ENCODE peak calls at places on chromosomes 2 and 18, in eight cellular contexts. Z, K, P, W, A, G, J and N are unnamed samples.

GRCh38 chr2:28717339-28717758 is 34.3 kb upstream of the PPP1CB start:
- DNase-seq in K (peak; percentile 77), W (no peak), J (peak; percentile 77), P (peak; percentile 72), Z (peak; percentile 54), G (peak; percentile 5), A (no peak), N (no peak)

GRCh38 chr18:68623342-68623741 is 91.6 kb downstream of the TMX3 start:
- DNase-seq in J (peak; percentile 82), W (peak; percentile 58), P (peak; percentile 45), K (peak; percentile 78), G (peak; percentile 60), Z (no peak), A (no peak), N (no peak)

GRCh38 chr2:61452392-61452791 is 18.5 kb downstream of the USP34 start:
- DNase-seq in P (no peak), K (no peak), A (no peak), Z (no peak), J (no peak), W (no peak), G (no peak), N (no peak)

GRCh38 chr2:191385416-191386160 is 140.4 kb downstream of the MYO1B start:
- DNase-seq in K (peak; percentile 27), A (no peak), J (no peak), P (peak; percentile 39), G (no peak), W (peak; percentile 20), Z (no peak), N (no peak)

GRCh38 chr2:96815326-96816126 is 542 bp upstream of the CNNM3 start:
- DNase-seq in G (peak; percentile 12), Z (peak; percentile 56), K (peak; percentile 34), A (peak; percentile 29), W (peak; percentile 24), J (peak; percentile 69), P (peak; percentile 11), N (no peak)

GRCh38 chr2:59301466-59302402 is 1060.6 kb upstream of the FANCL start:
- DNase-seq in K (peak; percentile 79), W (peak; percentile 45), A (no peak), P (peak; percentile 62), Z (peak; percentile 49), J (peak; percentile 78), G (peak; percentile 57), N (no peak)

GRCh38 chr2:57876313-57876712 is 170.3 kb upstream of the VRK2 start:
- DNase-seq in P (no peak), W (no peak), A (no peak), J (no peak), G (no peak), Z (no peak), K (no peak), N (no peak)

GRCh38 chr18:79698668-79699335 is 19.2 kb downstream of the CTDP1 start:
- DNase-seq in A (no peak), K (peak; percentile 27), J (no peak), P (no peak), Z (no peak), W (no peak), G (no peak), N (no peak)

GRCh38 chr2:235052514-235053354 is 100.9 kb downstream of the SH3BP4 start:
- DNase-seq in A (no peak), J (no peak), K (no peak), W (no peak), P (no peak), Z (peak; percentile 41), G (no peak), N (no peak)

GRCh38 chr2:46366675-46367067 is 69.5 kb downstream of the EPAS1 start:
- DNase-seq in A (no peak), W (no peak), Z (no peak), G (no peak), K (no peak), P (no peak), J (no peak), N (no peak)

GRCh38 chr2:222548997-222549396 is 106.9 kb downstream of the FARSB start:
- DNase-seq in Z (no peak), P (no peak), A (no peak), W (no peak), K (no peak), G (no peak), J (no peak), N (no peak)

GRCh38 chr2:211373203-211373602 is 816.8 kb downstream of the CPS1 start:
- DNase-seq in W (no peak), K (no peak), J (no peak), G (no peak), Z (no peak), P (no peak), A (no peak), N (no peak)

GRCh38 chr18:33700513-33700976 is 122.5 kb downstream of the ASXL3 start:
- DNase-seq in G (no peak), J (no peak), Z (no peak), K (no peak), A (no peak), P (no peak), W (peak; percentile 72), N (no peak)

DNA sequence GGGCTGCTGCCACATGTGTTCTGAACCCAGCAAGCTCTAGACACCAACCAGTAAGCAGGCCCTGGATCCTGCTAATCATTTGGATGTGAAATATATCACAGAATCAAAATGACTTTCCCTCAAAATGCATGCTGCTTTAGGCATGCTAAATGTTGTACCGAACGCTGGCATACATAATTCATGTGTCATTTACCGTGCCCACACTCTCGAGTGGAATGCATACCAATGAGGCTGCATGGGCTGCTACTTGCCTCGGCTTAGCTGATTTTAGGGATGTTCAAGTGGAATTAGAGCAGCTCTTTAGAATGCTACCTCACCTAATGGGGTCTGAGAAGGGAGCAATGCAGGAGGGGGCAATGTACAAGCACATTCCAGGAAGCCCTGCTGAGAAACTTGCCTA is 509.6 kb upstream of the RAB6C start:
- DNase-seq in J (no peak), K (no peak), A (no peak), G (no peak), W (no peak), Z (no peak), P (no peak), N (no peak)
- TF ChIP-seq CTCF in J (no peak), K (no peak), A (no peak), G (no peak), W (no peak), Z (no peak), P (no peak), N (no peak)

DNA sequence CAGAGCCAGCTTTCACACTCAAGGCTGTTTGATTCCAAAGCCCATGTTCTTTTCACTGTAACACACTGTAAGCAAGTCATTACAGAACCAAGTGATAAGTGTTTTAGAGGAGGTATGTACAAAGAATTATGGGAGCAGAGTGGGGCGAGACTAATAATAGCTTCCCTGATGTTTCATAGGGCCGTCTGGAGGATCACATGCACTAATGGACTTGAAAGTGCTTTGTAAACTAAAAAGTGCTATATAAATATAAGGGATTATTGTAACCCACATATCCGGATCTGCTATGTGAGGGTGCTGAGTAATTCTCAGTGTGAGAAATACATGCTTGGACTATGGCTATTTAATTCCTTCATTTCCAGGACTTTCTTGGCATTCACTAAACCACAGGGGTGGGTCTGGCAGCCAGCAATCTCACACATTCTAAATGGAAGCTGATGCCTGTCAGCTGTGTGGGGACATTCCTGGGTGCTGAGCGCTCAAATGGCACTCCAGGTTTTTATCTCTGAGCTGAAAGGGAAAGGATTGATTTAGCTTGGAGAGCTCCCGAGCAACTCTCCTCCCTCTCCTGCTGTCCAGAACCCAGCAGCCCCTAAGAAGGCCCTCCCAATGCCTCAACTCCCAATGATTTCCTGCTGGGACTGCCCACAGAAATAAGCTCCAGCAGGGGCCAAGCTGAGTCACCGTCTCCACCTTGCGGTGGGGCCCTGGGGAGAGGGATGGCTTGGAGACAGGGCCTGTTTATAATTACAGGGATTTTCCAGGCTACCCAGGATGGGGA is 222.8 kb downstream of the SOX11 start:
- DNase-seq in Z (no peak), W (no peak), P (no peak), A (no peak), J (no peak), K (peak; percentile 2), G (no peak), N (no peak)
- TF ChIP-seq CTCF in Z (no peak), W (no peak), P (no peak), A (no peak), J (no peak), K (no peak), G (no peak), N (no peak)

GRCh38 chr2:65319080-65319673 is 91.5 kb downstream of the ACTR2 start:
- DNase-seq in A (no peak), W (peak; percentile 32), J (no peak), Z (no peak), G (no peak), K (no peak), P (no peak), N (no peak)

GRCh38 chr2:65319674-65320041 is 92.0 kb downstream of the ACTR2 start:
- DNase-seq in Z (no peak), G (no peak), K (no peak), P (no peak), W (no peak), J (no peak), A (no peak), N (no peak)

GRCh38 chr2:65316072-65316471 is 88.4 kb downstream of the ACTR2 start:
- DNase-seq in P (peak; percentile 86), J (no peak), W (no peak), Z (peak; percentile 56), K (peak; percentile 84), A (no peak), G (no peak), N (no peak)

GRCh38 chr2:65317841-65318240 is 90.2 kb downstream of the ACTR2 start:
- DNase-seq in J (no peak), A (no peak), W (no peak), P (no peak), K (peak; percentile 56), G (no peak), Z (no peak), N (no peak)

DNA sequence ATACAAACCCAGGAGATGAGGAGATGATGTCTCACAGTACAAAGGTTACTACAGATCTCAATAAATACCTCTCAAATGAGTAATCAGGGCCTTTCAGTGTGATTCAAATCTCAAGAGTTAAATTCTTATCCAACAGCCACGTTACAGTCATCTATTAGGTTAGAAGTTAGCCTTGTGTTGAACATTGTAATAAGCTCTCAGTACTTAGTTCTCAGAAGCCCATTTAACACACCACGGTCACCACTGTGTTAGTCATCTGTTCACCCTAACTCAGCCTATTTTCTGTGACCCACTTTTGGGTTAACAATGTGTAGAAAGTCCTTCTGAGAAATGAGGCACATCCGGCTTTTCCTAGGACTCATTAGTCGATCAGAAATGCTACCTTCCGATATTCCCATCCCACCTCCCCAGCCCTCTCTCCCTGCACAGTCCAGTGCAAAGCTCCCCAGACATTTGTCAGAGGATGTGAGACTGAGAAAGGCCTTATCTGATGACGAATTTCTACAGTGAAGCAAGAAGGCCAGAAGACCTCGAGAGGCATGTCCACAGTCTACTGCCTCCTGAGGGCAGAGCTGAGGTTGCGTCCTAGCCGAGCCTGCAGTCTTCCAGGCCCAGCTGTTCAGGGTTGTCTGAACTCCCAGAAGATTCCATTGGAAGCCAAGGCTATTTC is 92.5 kb downstream of the ACTR2 start:
- DNase-seq in G (peak; percentile 53), A (no peak), Z (no peak), W (peak; percentile 73), K (peak; percentile 97), J (peak; percentile 89), P (peak; percentile 94), N (no peak)
- TF ChIP-seq CTCF in G (peak; percentile 45), A (no peak), Z (peak; percentile 37), W (peak; percentile 51), K (peak; percentile 74), J (peak; percentile 63), P (peak; percentile 54), N (no peak)

DNA sequence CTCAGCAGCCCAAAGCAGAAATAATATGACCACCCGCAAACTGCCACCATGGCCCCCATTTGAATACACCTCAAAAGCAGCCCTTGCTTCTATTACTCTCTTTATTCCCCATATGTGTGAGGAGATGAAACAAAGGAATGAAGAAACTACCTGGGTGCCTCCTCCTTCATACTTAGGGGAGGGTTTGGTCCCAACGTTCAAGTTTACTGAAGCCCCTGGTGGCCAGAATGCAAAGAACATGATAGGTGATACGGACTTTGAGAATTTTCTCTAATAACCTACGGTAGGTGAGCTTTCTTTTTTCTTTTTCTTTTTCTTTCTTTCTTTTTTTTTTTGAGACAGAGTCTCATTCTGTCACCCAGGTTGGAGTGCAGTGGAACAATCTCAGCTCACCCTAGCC is 110.3 kb upstream of the FBXO11 start:
- DNase-seq in P (no peak), G (peak; percentile 8), Z (no peak), A (no peak), K (peak; percentile 44), J (no peak), W (peak; percentile 8), N (no peak)
- TF ChIP-seq CTCF in P (peak; percentile 14), G (no peak), Z (no peak), A (no peak), K (peak; percentile 50), J (peak; percentile 38), W (no peak), N (no peak)